ENCODE peak calls at places on chromosomes 1 and 21, in seven cellular contexts. One of them, this sample, is unnamed.

GRCh38 chr21:26710155-26710554 is 135.1 kb downstream of the ADAMTS1 start:
- DNase-seq in G401: peak
- DNase-seq in Calu3: no peak
- DNase-seq in T-cell: no peak
- DNase-seq in hypothalamus: no peak
- DNase-seq in activated T-cell treated with anti-CD3 and anti-CD28 coated beads, Interleukin-2, amount 50 U/mL, for 72 hours: no peak
- DNase-seq in adipocyte: no peak
- DNase-seq in this sample: no peak

GRCh38 chr1:16631248-16632043 is 18.1 kb upstream of the NBPF1 start:
- DNase-seq in T-cell: peak
- DNase-seq in Calu3: no peak
- DNase-seq in activated T-cell treated with anti-CD3 and anti-CD28 coated beads, Interleukin-2, amount 50 U/mL, for 72 hours: no peak
- DNase-seq in G401: no peak
- DNase-seq in adipocyte: no peak
- DNase-seq in hypothalamus: no peak
- DNase-seq in this sample: no peak

GRCh38 chr1:199273837-199274379 is 635.1 kb downstream of the PTPRC start:
- DNase-seq in adipocyte: peak
- DNase-seq in hypothalamus: no peak
- DNase-seq in T-cell: no peak
- DNase-seq in Calu3: peak
- DNase-seq in G401: peak
- DNase-seq in activated T-cell treated with anti-CD3 and anti-CD28 coated beads, Interleukin-2, amount 50 U/mL, for 72 hours: no peak
- DNase-seq in this sample: peak

GRCh38 chr1:10640843-10641553 is 155.4 kb downstream of the CASZ1 start:
- DNase-seq in activated T-cell treated with anti-CD3 and anti-CD28 coated beads, Interleukin-2, amount 50 U/mL, for 72 hours: no peak
- DNase-seq in hypothalamus: no peak
- DNase-seq in adipocyte: no peak
- DNase-seq in T-cell: no peak
- DNase-seq in G401: no peak
- DNase-seq in Calu3: no peak
- DNase-seq in this sample: no peak

GRCh38 chr1:58922302-58923089 is 138.6 kb upstream of the JUN start:
- DNase-seq in adipocyte: no peak
- DNase-seq in Calu3: peak
- DNase-seq in hypothalamus: no peak
- DNase-seq in T-cell: peak
- DNase-seq in activated T-cell treated with anti-CD3 and anti-CD28 coated beads, Interleukin-2, amount 50 U/mL, for 72 hours: peak
- DNase-seq in G401: no peak
- DNase-seq in this sample: peak

GRCh38 chr1:35726814-35727433 is 8.2 kb upstream of the C1orf216 start:
- DNase-seq in Calu3: peak
- DNase-seq in G401: peak
- DNase-seq in T-cell: peak
- DNase-seq in adipocyte: peak
- DNase-seq in hypothalamus: no peak
- DNase-seq in activated T-cell treated with anti-CD3 and anti-CD28 coated beads, Interleukin-2, amount 50 U/mL, for 72 hours: peak
- DNase-seq in this sample: peak

GRCh38 chr1:40857737-40858136 is 4.4 kb downstream of the CITED4 start:
- DNase-seq in Calu3: no peak
- DNase-seq in G401: no peak
- DNase-seq in adipocyte: no peak
- DNase-seq in activated T-cell treated with anti-CD3 and anti-CD28 coated beads, Interleukin-2, amount 50 U/mL, for 72 hours: no peak
- DNase-seq in T-cell: no peak
- DNase-seq in hypothalamus: no peak
- DNase-seq in this sample: no peak

GRCh38 chr1:14891991-14892390 is 261.6 kb upstream of the TMEM51 start:
- DNase-seq in activated T-cell treated with anti-CD3 and anti-CD28 coated beads, Interleukin-2, amount 50 U/mL, for 72 hours: no peak
- DNase-seq in G401: no peak
- DNase-seq in T-cell: no peak
- DNase-seq in adipocyte: no peak
- DNase-seq in hypothalamus: no peak
- DNase-seq in Calu3: no peak
- DNase-seq in this sample: no peak

GRCh38 chr1:208985231-208985630 is 598.3 kb upstream of the CAMK1G start:
- DNase-seq in activated T-cell treated with anti-CD3 and anti-CD28 coated beads, Interleukin-2, amount 50 U/mL, for 72 hours: no peak
- DNase-seq in adipocyte: no peak
- DNase-seq in hypothalamus: no peak
- DNase-seq in Calu3: no peak
- DNase-seq in T-cell: no peak
- DNase-seq in G401: peak
- DNase-seq in this sample: peak

GRCh38 chr1:171817511-171818265 is 23.6 kb upstream of the DNM3 start:
- DNase-seq in activated T-cell treated with anti-CD3 and anti-CD28 coated beads, Interleukin-2, amount 50 U/mL, for 72 hours: peak
- DNase-seq in G401: peak
- DNase-seq in Calu3: peak
- DNase-seq in T-cell: no peak
- DNase-seq in adipocyte: peak
- DNase-seq in hypothalamus: no peak
- DNase-seq in this sample: peak

GRCh38 chr1:41358152-41358937 is 2.9 kb upstream of the FOXO6 start:
- DNase-seq in activated T-cell treated with anti-CD3 and anti-CD28 coated beads, Interleukin-2, amount 50 U/mL, for 72 hours: no peak
- DNase-seq in Calu3: no peak
- DNase-seq in hypothalamus: no peak
- DNase-seq in adipocyte: no peak
- DNase-seq in G401: no peak
- DNase-seq in T-cell: no peak
- DNase-seq in this sample: no peak

GRCh38 chr21:43717967-43718871 is 710 bp upstream of the PDXK start:
- DNase-seq in activated T-cell treated with anti-CD3 and anti-CD28 coated beads, Interleukin-2, amount 50 U/mL, for 72 hours: peak
- DNase-seq in adipocyte: no peak
- DNase-seq in hypothalamus: no peak
- DNase-seq in Calu3: no peak
- DNase-seq in T-cell: no peak
- DNase-seq in G401: no peak
- DNase-seq in this sample: no peak

GRCh38 chr1:209626633-209627348 is 25.4 kb downstream of the LAMB3 start:
- DNase-seq in adipocyte: no peak
- DNase-seq in G401: peak
- DNase-seq in T-cell: no peak
- DNase-seq in Calu3: no peak
- DNase-seq in activated T-cell treated with anti-CD3 and anti-CD28 coated beads, Interleukin-2, amount 50 U/mL, for 72 hours: no peak
- DNase-seq in hypothalamus: no peak
- DNase-seq in this sample: no peak

GRCh38 chr1:244860078-244860477 is 4.3 kb downstream of the HNRNPU start:
- DNase-seq in hypothalamus: no peak
- DNase-seq in adipocyte: no peak
- DNase-seq in activated T-cell treated with anti-CD3 and anti-CD28 coated beads, Interleukin-2, amount 50 U/mL, for 72 hours: no peak
- DNase-seq in T-cell: no peak
- DNase-seq in Calu3: no peak
- DNase-seq in G401: no peak
- DNase-seq in this sample: no peak

GRCh38 chr1:64514197-64514765 is 44.4 kb downstream of the CACHD1 start:
- DNase-seq in Calu3: no peak
- DNase-seq in hypothalamus: no peak
- DNase-seq in activated T-cell treated with anti-CD3 and anti-CD28 coated beads, Interleukin-2, amount 50 U/mL, for 72 hours: no peak
- DNase-seq in G401: peak
- DNase-seq in adipocyte: peak
- DNase-seq in T-cell: no peak
- DNase-seq in this sample: peak

GRCh38 chr1:55781944-55782482 is 566.8 kb upstream of the USP24 start:
- DNase-seq in T-cell: no peak
- DNase-seq in adipocyte: peak
- DNase-seq in hypothalamus: no peak
- DNase-seq in activated T-cell treated with anti-CD3 and anti-CD28 coated beads, Interleukin-2, amount 50 U/mL, for 72 hours: no peak
- DNase-seq in Calu3: no peak
- DNase-seq in G401: no peak
- DNase-seq in this sample: peak

GRCh38 chr1:223216482-223217205 is 73.6 kb upstream of the TLR5 start:
- DNase-seq in Calu3: no peak
- DNase-seq in adipocyte: no peak
- DNase-seq in hypothalamus: no peak
- DNase-seq in activated T-cell treated with anti-CD3 and anti-CD28 coated beads, Interleukin-2, amount 50 U/mL, for 72 hours: no peak
- DNase-seq in T-cell: no peak
- DNase-seq in G401: no peak
- DNase-seq in this sample: no peak

GRCh38 chr1:184160236-184160635 is 108.7 kb downstream of the TSEN15 start:
- DNase-seq in hypothalamus: no peak
- DNase-seq in T-cell: no peak
- DNase-seq in activated T-cell treated with anti-CD3 and anti-CD28 coated beads, Interleukin-2, amount 50 U/mL, for 72 hours: peak
- DNase-seq in Calu3: no peak
- DNase-seq in adipocyte: peak
- DNase-seq in G401: no peak
- DNase-seq in this sample: peak

GRCh38 chr1:89499320-89499719 is 25.3 kb upstream of the LRRC8B start:
- DNase-seq in T-cell: no peak
- DNase-seq in Calu3: no peak
- DNase-seq in adipocyte: no peak
- DNase-seq in hypothalamus: no peak
- DNase-seq in G401: peak
- DNase-seq in activated T-cell treated with anti-CD3 and anti-CD28 coated beads, Interleukin-2, amount 50 U/mL, for 72 hours: no peak
- DNase-seq in this sample: no peak

GRCh38 chr1:65827346-65827745 is 34.7 kb downstream of the PDE4B start:
- DNase-seq in hypothalamus: no peak
- DNase-seq in activated T-cell treated with anti-CD3 and anti-CD28 coated beads, Interleukin-2, amount 50 U/mL, for 72 hours: no peak
- DNase-seq in T-cell: no peak
- DNase-seq in adipocyte: peak
- DNase-seq in G401: no peak
- DNase-seq in Calu3: no peak
- DNase-seq in this sample: peak